ENCODE peak calls at places on chromosome 14, in five cellular contexts. T is lower lobe of right lung, N is A549, K is AG04450, Y is fibroblast of lung. M is an unnamed sample.

GRCh38 chr14:94685166-94685581 is 73.0 kb downstream of the SERPINA3 start:
- DNase-seq in Y (no peak), K (no peak), N (peak), T (no peak), M (no peak)

GRCh38 chr14:56357478-56357877 is 222.1 kb upstream of the TMEM260 start:
- DNase-seq in K (no peak), T (no peak), Y (no peak), N (no peak), M (no peak)

GRCh38 chr14:82511399-82511798 is 977.7 kb upstream of the SEL1L start:
- DNase-seq in T (no peak), N (no peak), Y (no peak), K (no peak), M (no peak)

GRCh38 chr14:30472001-30472400 is 87.0 kb upstream of the G2E3 start:
- DNase-seq in Y (no peak), T (no peak), K (no peak), N (no peak), M (no peak)

GRCh38 chr14:105479438-105480164 is 5.0 kb downstream of the CRIP2 start:
- DNase-seq in Y (no peak), K (no peak), N (no peak), T (no peak), M (no peak)

GRCh38 chr14:86799244-86799647 is 1193.7 kb downstream of the GALC start:
- DNase-seq in T (no peak), Y (peak), N (peak), K (peak), M (peak)

GRCh38 chr14:49581961-49582210 is 4.3 kb downstream of the RPS29 start:
- DNase-seq in N (no peak), Y (no peak), T (no peak), K (no peak), M (no peak)

GRCh38 chr14:75578099-75578785 is at the start of gene FLVCR2:
- DNase-seq in T (peak), K (no peak), Y (peak), N (peak), M (peak)

GRCh38 chr14:79578470-79578869 is 632.8 kb downstream of the DIO2 start:
- DNase-seq in Y (no peak), N (no peak), T (no peak), K (no peak), M (no peak)

GRCh38 chr14:92539875-92540274 is 26.3 kb downstream of the RIN3 start:
- DNase-seq in Y (peak), K (no peak), N (no peak), T (peak), M (no peak)

GRCh38 chr14:50260511-50260910 is 29.1 kb upstream of the SOS2 start:
- DNase-seq in N (peak), K (peak), Y (peak), T (no peak), M (peak)

GRCh38 chr14:50533314-50533705 is 941 bp upstream of the MAP4K5 start:
- DNase-seq in Y (no peak), T (no peak), N (no peak), K (no peak), M (no peak)

GRCh38 chr14:103721334-103722120 is 5.9 kb downstream of the ZFYVE21 start:
- DNase-seq in N (peak), K (no peak), Y (no peak), T (no peak), M (no peak)

GRCh38 chr14:22614240-22614799 is 16.2 kb downstream of the ABHD4 start:
- DNase-seq in K (peak), T (no peak), N (peak), Y (peak), M (peak)

GRCh38 chr14:50218501-50218900 is 12.9 kb downstream of the SOS2 start:
- DNase-seq in T (no peak), K (no peak), N (no peak), Y (no peak), M (no peak)

GRCh38 chr14:34098985-34099349 is 148.1 kb upstream of the EGLN3 start:
- DNase-seq in T (no peak), Y (no peak), N (no peak), K (no peak), M (no peak)

GRCh38 chr14:102095231-102095870 is 8.5 kb upstream of the HSP90AA1 start:
- DNase-seq in T (no peak), N (no peak), Y (no peak), K (no peak), M (peak)

GRCh38 chr14:51872396-51872795 is 12.0 kb downstream of the GNG2 start:
- DNase-seq in T (no peak), K (no peak), N (no peak), Y (no peak), M (peak)

GRCh38 chr14:87975636-87976035 is 17.3 kb downstream of the GALC start:
- DNase-seq in N (no peak), Y (peak), T (no peak), K (no peak), M (no peak)

GRCh38 chr14:67426983-67427601 is 15.1 kb upstream of the PLEK2 start:
- DNase-seq in Y (peak), N (peak), T (peak), K (peak), M (peak)

GRCh38 chr14:24232645-24233537 is at the start of gene GMPR2:
- DNase-seq in N (no peak), T (no peak), Y (no peak), K (no peak), M (peak)

GRCh38 chr14:64828096-64828495 is 51.6 kb downstream of the SPTB start:
- DNase-seq in N (no peak), Y (no peak), K (no peak), T (no peak), M (no peak)

GRCh38 chr14:22131749-22132476 is 457.1 kb downstream of the DAD1 start:
- DNase-seq in K (no peak), Y (no peak), N (peak), T (no peak), M (no peak)

GRCh38 chr14:54699087-54699530 is 132.2 kb downstream of the SAMD4A start:
- DNase-seq in N (no peak), K (no peak), Y (no peak), T (no peak), M (no peak)

GRCh38 chr14:104095426-104096310 is 10.2 kb downstream of the ASPG start:
- DNase-seq in T (peak), Y (no peak), N (no peak), K (no peak), M (no peak)

GRCh38 chr14:46902837-46903236 is 251.3 kb upstream of the RPL10L start:
- DNase-seq in N (no peak), Y (no peak), T (no peak), K (no peak), M (no peak)

GRCh38 chr14:51738754-51739153 is 87.0 kb downstream of the FRMD6 start:
- DNase-seq in T (no peak), N (peak), K (no peak), Y (no peak), M (no peak)

GRCh38 chr14:91375748-91376452 is 41.7 kb downstream of the CCDC88C start:
- DNase-seq in K (no peak), T (no peak), Y (no peak), N (no peak), M (no peak)
- TF ChIP-seq CTCF in K (no peak), T (no peak), Y (no peak), N (no peak), M (no peak)

GRCh38 chr14:28823245-28823644 is 56.7 kb downstream of the FOXG1 start:
- DNase-seq in K (no peak), Y (no peak), N (no peak), T (no peak), M (no peak)
- H3K4me3 ChIP-seq in K (no peak), Y (no peak), N (no peak), T (no peak), M (no peak)

DNA sequence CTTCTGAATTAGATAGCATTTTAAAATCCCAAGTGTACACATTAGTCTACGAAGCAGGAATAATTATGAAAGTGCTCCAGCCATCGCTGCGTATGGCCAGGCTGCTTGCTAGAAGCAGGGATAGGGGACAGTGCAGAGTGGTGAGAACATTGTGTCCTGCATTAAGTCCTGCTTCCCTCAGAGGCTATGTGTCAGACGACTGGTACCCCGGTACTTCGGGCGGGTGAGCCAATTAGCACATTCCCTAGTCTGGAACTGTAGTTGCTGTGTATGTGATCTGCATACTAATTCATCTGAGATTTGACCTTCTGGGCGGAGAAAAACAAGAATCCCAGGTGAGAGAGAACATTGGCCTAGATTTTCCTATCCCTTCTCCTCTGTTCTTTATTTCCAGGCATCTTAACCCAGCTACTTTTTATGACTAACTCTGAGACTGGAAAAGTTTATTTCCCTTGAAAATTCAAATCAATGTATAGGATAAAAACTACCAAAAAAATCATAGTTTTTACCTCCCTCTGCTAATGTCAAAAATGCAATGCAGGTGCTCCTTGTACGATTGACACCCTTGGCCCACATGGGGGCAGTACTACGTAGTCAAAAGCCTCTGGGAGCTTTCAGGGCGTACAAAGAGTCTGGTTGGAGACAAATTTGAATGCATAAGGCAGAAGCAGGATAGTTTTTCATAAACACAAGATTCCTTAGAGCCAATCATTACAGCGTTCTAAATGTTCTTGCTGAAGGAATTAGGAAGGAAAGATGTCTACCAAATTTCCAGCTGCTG is 764.3 kb downstream of the NOVA1 start:
- DNase-seq in K (no peak), Y (peak), T (no peak), N (peak), M (peak)
- TF ChIP-seq CTCF in K (no peak), Y (no peak), T (no peak), N (no peak), M (no peak)

GRCh38 chr14:59939828-59940227 is 19.9 kb downstream of the LRRC9 start:
- DNase-seq in N (no peak), Y (no peak), K (no peak), T (no peak), M (no peak)
- H3K4me3 ChIP-seq in N (no peak), Y (no peak), K (no peak), T (no peak), M (no peak)

GRCh38 chr14:80634106-80634758 is 307.3 kb downstream of the CEP128 start:
- DNase-seq in Y (no peak), K (no peak), N (no peak), T (no peak), M (peak)

GRCh38 chr14:80638620-80639215 is 302.8 kb downstream of the CEP128 start:
- DNase-seq in Y (peak), K (peak), T (no peak), N (peak), M (peak)

GRCh38 chr14:80637726-80638619 is 303.6 kb downstream of the CEP128 start:
- DNase-seq in N (no peak), T (no peak), Y (no peak), K (no peak), M (peak)

DNA sequence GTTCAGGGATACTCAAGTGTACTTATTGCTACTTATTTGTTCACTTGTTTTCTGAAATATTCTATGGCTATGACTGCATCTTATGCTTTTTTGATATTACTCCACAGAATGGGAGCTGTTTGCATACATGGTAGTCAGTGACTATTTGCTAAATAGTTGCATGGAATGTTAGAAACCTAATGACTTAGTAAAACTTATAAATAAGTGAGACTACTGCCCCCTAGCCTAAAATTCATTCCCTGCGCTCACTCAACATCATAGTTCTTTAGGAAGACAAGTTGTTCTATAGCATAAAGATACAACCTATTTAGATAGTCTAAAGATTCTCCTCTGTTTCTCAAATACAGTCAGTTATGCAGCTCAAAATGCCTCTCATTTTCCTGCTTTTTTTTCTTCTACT is 305.5 kb downstream of the CEP128 start:
- DNase-seq in N (peak), K (no peak), Y (peak), T (no peak), M (peak)
- TF ChIP-seq CTCF in N (peak), K (peak), Y (no peak), T (no peak), M (peak)

GRCh38 chr14:68848253-68848652 is 55.4 kb upstream of the ZFP36L1 start:
- DNase-seq in K (no peak), Y (no peak), N (no peak), T (no peak), M (no peak)
- H3K4me3 ChIP-seq in K (no peak), Y (no peak), N (no peak), T (no peak), M (no peak)

GRCh38 chr14:61694039-61694438 is 1.3 kb upstream of the HIF1A start:
- DNase-seq in T (no peak), K (no peak), Y (no peak), N (no peak), M (no peak)

GRCh38 chr14:61698216-61698980 is 3.1 kb downstream of the HIF1A start:
- DNase-seq in T (no peak), N (no peak), Y (no peak), K (no peak), M (no peak)

GRCh38 chr14:61695695-61696527 is 598 bp downstream of the HIF1A start:
- DNase-seq in K (no peak), Y (peak), N (peak), T (peak), M (no peak)

GRCh38 chr14:61696753-61697318 is 1.5 kb downstream of the HIF1A start:
- DNase-seq in T (no peak), N (no peak), Y (no peak), K (no peak), M (no peak)

GRCh38 chr14:61694830-61695694 is at the start of gene HIF1A:
- DNase-seq in Y (peak), K (peak), T (peak), N (peak), M (peak)
- TF ChIP-seq CTCF in Y (peak), K (peak), T (peak), N (peak), M (no peak)

DNA sequence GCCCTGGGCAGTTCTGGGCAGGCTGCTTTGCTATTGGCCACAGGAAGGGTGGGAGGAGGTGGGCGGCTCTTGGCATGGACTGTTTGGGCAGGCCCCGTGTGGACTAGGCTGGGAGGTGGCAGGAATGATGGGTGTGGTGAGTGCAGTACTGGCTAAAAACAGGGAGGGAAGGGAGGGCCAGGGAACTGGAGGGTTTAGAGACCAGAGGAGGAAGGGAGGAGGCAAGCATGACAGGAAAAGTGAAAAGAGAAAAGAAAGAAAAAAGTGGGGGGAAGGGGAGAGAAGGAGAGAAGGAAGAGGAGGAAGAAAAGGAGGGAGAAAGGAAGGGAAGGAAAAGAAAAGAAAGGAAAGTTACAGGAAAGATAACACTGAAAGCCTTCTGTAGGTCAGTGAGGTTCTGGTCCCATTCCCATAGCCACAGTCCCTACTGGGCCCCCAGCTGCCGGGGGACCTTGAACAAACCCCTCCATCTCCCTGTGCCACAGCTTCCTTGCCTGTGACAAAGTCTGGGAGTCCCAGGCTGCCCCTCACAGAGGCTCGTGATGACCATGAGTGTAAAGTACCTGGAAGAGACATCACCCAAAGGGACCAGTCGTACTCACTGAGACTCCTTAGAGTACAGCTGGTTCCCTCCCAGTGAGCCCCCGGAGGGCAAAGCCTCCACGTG is 1.1 kb upstream of the C14orf132 start:
- DNase-seq in Y (peak), K (no peak), T (peak), N (peak), M (peak)
- H3K4me3 ChIP-seq in Y (no peak), K (no peak), T (no peak), N (peak), M (peak)

M was measured in foreskin fibroblast.